ENCODE peak calls at places on chromosomes 13 and 19, in nine cellular contexts. H is NCI-H1092 treated with DMSO at 0.1 percent for 48 hours; V is cortex of kidney; X is AG09309; N is naive thymus-derived CD8-positive, alpha-beta T cell; G is body of pancreas; S is KG1; Q is tibial nerve; D is left colon. Y is an unnamed sample.

GRCh38 chr13:113076681-113077401 is 28.8 kb upstream of the F7 start:
- DNase-seq in H (no peak), V (no peak), X (no peak), N (no peak), G (no peak), S (no peak), Q (no peak), D (no peak), Y (no peak)

GRCh38 chr13:32164622-32165268 is 133.2 kb downstream of the FRY start:
- DNase-seq in H (peak; percentile 59), V (no peak), X (no peak), N (no peak), G (peak; percentile 24), S (no peak), Q (no peak), D (no peak), Y (peak; percentile 26)

GRCh38 chr19:13864513-13865242 is 12.3 kb upstream of the NANOS3 start:
- DNase-seq in H (no peak), V (no peak), X (no peak), N (no peak), G (peak; percentile 19), S (no peak), Q (no peak), D (no peak), Y (no peak)

GRCh38 chr19:35533822-35534521 is 716 bp downstream of the GAPDHS start:
- DNase-seq in H (no peak), V (no peak), X (no peak), N (peak; percentile 39), G (peak; percentile 46), S (no peak), Q (peak; percentile 16), D (no peak), Y (no peak)

GRCh38 chr13:90545070-90545840 is 802.2 kb upstream of the MIR17HG start:
- DNase-seq in H (peak; percentile 33), V (no peak), X (no peak), N (no peak), G (no peak), S (no peak), Q (no peak), D (no peak), Y (no peak)

GRCh38 chr13:30406779-30407416 is 15.4 kb upstream of the UBE2L5 start:
- DNase-seq in H (no peak), V (no peak), X (no peak), N (no peak), G (no peak), S (no peak), Q (no peak), D (no peak), Y (no peak)

GRCh38 chr13:113093580-113094409 is 11.8 kb upstream of the F7 start:
- DNase-seq in H (no peak), V (no peak), X (no peak), N (no peak), G (no peak), S (no peak), Q (no peak), D (no peak), Y (no peak)

GRCh38 chr19:289651-290538 is 1.3 kb downstream of the PLPP2 start:
- DNase-seq in H (no peak), V (no peak), X (no peak), N (no peak), G (peak; percentile 92), S (no peak), Q (no peak), D (peak; percentile 87), Y (peak; percentile 77)

GRCh38 chr19:42281175-42282035 is 12.4 kb downstream of the CIC start:
- DNase-seq in H (peak; percentile 60), V (no peak), X (no peak), N (no peak), G (peak; percentile 71), S (no peak), Q (no peak), D (peak; percentile 60), Y (peak; percentile 50)

GRCh38 chr19:2815923-2816322 is 3.7 kb upstream of the ZNF554 start:
- DNase-seq in H (no peak), V (no peak), X (no peak), N (no peak), G (no peak), S (no peak), Q (no peak), D (no peak), Y (no peak)